ENCODE peak calls at places on chromosomes 13 and 19, in four cellular contexts. E, T, Z and K are unnamed samples.

GRCh38 chr13:110965038-110965754 is 50.3 kb upstream of the ANKRD10 start:
- DNase-seq in E (no peak), T (no peak), Z (no peak), K (no peak)

GRCh38 chr13:111216166-111216960 is 101.3 kb downstream of the ARHGEF7 start:
- DNase-seq in E (no peak), T (peak; percentile 69), Z (peak; percentile 38), K (no peak)

GRCh38 chr13:44796597-44797517 is 192.4 kb downstream of the NUFIP1 start:
- DNase-seq in E (no peak), T (no peak), Z (no peak), K (no peak)

GRCh38 chr13:99758465-99759162 is 213.0 kb downstream of the ZIC5 start:
- DNase-seq in E (no peak), T (no peak), Z (no peak), K (no peak)

GRCh38 chr13:114010401-114011101 is 36.7 kb upstream of the C13orf46 start:
- DNase-seq in E (peak; percentile 56), T (no peak), Z (no peak), K (no peak)

GRCh38 chr13:30805603-30806011 is 70.3 kb downstream of the ALOX5AP start:
- DNase-seq in E (no peak), T (peak; percentile 77), Z (no peak), K (no peak)

GRCh38 chr19:41994521-41994971 is 516 bp upstream of the ATP1A3 start:
- DNase-seq in E (no peak), T (no peak), Z (no peak), K (no peak)

GRCh38 chr19:29292146-29292545 is 79.2 kb upstream of the UQCRFS1 start:
- DNase-seq in E (no peak), T (no peak), Z (no peak), K (no peak)

GRCh38 chr19:50362656-50363424 is 2.6 kb downstream of the NAPSA start:
- DNase-seq in E (no peak), T (no peak), Z (no peak), K (no peak)

GRCh38 chr19:33193864-33194362 is at the start of gene LRP3:
- DNase-seq in E (no peak), T (no peak), Z (peak; percentile 26), K (no peak)

GRCh38 chr13:73776137-73776785 is 357.9 kb downstream of the KLF12 start:
- DNase-seq in E (no peak), T (no peak), Z (no peak), K (no peak)

GRCh38 chr19:42198676-42199439 is 18.6 kb downstream of the DEDD2 start:
- DNase-seq in E (no peak), T (no peak), Z (peak; percentile 72), K (no peak)

GRCh38 chr13:73341748-73342147 is 282.9 kb downstream of the KLF5 start:
- DNase-seq in E (no peak), T (no peak), Z (no peak), K (no peak)

GRCh38 chr19:33382006-33382405 is 8.5 kb downstream of the CEBPG start:
- DNase-seq in E (no peak), T (no peak), Z (no peak), K (no peak)

GRCh38 chr13:113835461-113836274 is 28.2 kb downstream of the GAS6 start:
- DNase-seq in E (no peak), T (no peak), Z (no peak), K (no peak)

GRCh38 chr13:31909889-31910551 is 121.6 kb upstream of the FRY start:
- DNase-seq in E (no peak), T (peak; percentile 76), Z (peak; percentile 46), K (no peak)

GRCh38 chr13:105410602-105411001 is 1124.9 kb downstream of the EFNB2 start:
- DNase-seq in E (no peak), T (peak; percentile 67), Z (peak; percentile 21), K (no peak)

GRCh38 chr13:109131698-109132257 is 502.4 kb downstream of the MYO16 start:
- DNase-seq in E (no peak), T (no peak), Z (no peak), K (no peak)
- TF ChIP-seq POLR2A in E (no peak), T (no peak), Z (no peak), K (no peak)

GRCh38 chr19:48499352-48500090 is 12.1 kb downstream of the LMTK3 start:
- DNase-seq in E (no peak), T (no peak), Z (no peak), K (no peak)

GRCh38 chr19:48501961-48502719 is 9.5 kb downstream of the LMTK3 start:
- DNase-seq in E (peak; percentile 88), T (peak; percentile 82), Z (peak; percentile 92), K (peak; percentile 61)

GRCh38 chr19:48501446-48501960 is 10.1 kb downstream of the LMTK3 start:
- DNase-seq in E (no peak), T (no peak), Z (peak; percentile 78), K (no peak)

GRCh38 chr19:48500830-48501445 is 10.7 kb downstream of the LMTK3 start:
- DNase-seq in E (no peak), T (no peak), Z (no peak), K (no peak)

DNA sequence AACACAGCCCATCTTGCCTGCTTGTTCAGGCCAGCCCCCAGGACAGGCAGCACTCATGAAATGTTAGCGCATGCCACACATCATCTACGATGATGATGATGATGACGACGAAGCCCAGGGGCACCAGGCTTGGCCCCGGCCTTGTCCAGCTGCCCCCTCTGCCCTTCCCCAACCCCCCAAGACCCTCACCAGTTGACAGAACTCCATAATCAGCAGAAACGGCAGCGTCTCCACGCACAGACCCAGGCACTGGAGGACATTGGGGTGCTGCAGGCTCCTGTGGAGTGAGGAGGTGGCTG is 9.0 kb downstream of the LMTK3 start:
- DNase-seq in E (no peak), T (no peak), Z (no peak), K (no peak)
- TF ChIP-seq POLR2A in E (no peak), T (no peak), Z (no peak), K (no peak)

DNA sequence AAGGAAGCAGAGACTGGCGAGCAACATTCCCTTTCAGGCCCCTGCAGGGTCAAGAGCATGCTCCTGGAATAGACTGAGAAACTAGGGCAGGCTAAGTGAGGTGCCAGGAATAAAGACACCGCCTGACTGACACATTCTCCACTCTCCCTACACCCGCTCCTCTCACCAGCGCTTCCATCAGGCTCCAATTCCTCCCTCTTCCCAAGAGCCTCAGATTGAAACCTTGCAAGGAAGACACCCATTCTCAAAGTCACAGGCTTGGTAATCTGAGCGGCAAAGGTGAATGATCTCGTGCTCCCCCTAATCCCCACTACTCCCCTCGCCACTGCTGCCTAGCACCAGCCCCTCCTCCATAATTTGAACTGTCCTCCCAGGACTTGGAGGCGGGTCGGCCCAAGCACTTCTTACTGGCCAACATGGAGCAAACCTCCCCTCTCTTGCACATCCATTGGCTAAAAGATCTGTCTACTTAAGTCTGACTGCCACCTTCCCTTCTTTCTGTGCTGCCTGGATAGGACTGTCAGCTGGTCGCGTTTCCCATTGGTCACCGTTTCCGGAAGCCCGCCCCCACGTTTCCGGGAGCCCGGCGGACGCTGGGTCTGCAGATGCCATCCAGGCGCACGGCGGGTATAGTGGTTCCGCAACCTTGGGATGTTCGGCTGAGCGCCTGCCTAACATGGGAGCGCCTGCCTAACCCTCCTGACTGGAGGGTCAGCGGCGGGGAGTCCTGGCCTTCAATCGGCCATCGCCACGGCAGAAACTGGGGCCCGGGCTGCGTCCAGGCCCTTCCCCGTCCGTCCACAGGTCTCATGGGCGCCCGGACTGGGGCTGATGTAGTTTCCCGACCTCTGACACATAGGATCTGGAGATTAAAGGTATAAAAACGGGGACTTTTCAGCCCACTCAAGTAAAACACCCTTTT is 33.6 kb downstream of the ZNF383 start:
- DNase-seq in E (no peak), T (peak; percentile 96), Z (peak; percentile 48), K (no peak)
- TF ChIP-seq POLR2A in E (no peak), T (no peak), Z (peak; percentile 29), K (no peak)

GRCh38 chr19:16088985-16089846 is 12.9 kb downstream of the TPM4 start:
- DNase-seq in E (no peak), T (no peak), Z (no peak), K (no peak)

GRCh38 chr19:16087940-16088339 is 11.6 kb downstream of the TPM4 start:
- DNase-seq in E (no peak), T (no peak), Z (no peak), K (no peak)

GRCh38 chr19:16085115-16085514 is 8.8 kb downstream of the TPM4 start:
- DNase-seq in E (no peak), T (no peak), Z (no peak), K (no peak)

GRCh38 chr19:16091546-16092475 is 15.5 kb downstream of the TPM4 start:
- DNase-seq in E (no peak), T (no peak), Z (no peak), K (no peak)

GRCh38 chr19:16088351-16088984 is 12.2 kb downstream of the TPM4 start:
- DNase-seq in E (no peak), T (peak; percentile 79), Z (no peak), K (no peak)
- TF ChIP-seq POLR2A in E (no peak), T (no peak), Z (no peak), K (no peak)

DNA sequence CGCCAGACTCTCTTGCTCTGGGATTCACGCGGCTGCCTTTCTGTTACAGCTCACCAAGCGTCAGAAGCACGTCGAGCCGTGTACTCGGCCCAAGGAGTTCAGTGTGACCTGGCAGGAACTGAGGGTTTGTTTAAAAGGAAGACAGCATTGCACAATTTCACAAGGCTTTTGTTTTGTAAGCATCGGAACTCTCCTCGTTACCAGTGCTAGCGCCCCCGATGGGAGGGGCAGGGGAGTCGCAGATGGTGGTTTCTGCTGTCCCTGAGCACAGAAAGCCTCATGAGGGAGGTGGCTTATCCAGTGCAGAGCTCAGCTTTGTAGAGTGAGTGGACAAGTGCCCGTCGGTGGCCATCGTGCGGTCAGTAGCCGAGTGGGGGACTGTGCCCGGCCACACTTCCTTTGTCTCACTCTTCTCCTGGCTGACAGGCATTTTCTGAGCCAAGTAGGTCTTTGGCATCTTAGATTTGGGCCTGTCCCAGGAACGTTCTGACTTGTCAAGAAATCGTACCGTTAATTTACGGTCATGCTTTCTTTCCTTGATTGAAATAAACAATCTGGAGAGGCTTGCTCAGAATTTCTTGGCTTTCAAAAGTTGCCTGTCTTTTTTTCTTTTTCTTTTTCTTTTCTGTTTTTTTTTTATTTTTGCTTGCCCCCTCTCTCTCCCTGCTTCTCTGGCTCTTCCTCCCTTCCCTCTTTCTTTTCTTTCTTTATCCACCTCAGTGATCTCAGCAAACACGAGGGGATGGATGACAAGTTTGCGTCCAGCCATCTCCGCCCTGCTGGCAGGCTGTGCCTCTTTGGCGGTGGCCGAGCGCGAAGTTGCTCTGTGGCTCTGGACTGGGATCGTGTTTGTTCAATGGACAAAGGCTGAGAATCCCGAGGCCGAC is 7.7 kb downstream of the KDM4B start:
- DNase-seq in E (peak; percentile 88), T (peak; percentile 95), Z (peak; percentile 66), K (peak; percentile 38)
- TF ChIP-seq POLR2A in E (peak; percentile 35), T (peak; percentile 48), Z (peak; percentile 29), K (no peak)

DNA sequence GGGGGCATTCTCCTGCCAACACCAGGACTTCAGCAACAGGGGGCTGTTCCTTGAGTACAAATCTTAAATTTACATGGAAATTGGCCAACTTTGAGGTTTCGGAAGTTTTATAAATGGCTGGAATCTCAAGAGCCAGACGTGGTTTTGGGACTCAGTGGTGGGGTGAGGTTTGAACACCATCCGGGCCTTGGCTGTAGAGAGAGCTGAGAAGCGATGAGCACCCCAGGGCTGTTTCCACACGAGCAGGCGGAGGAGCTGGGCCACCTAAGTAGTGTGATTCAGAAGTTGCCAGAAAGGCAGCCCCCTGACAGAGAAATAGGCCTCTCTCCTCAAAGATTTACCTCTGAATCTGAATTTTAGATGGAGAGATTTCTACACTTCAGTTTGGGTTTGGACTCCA is 89.0 kb downstream of the FGF9 start:
- DNase-seq in E (no peak), T (no peak), Z (no peak), K (no peak)
- TF ChIP-seq POLR2A in E (no peak), T (no peak), Z (no peak), K (no peak)